ENCODE peak calls at places on chromosome 7, in five cellular contexts. One of them, this sample, is unnamed. For H3K9me3 and H3K4me1, the result is how much of the 10 kb centered on the place peaks cover.

GRCh38 chr7:139246905-139247304 is 15.9 kb downstream of the UBN2 start:
- DNase-seq in kidney: no peak
- DNase-seq in CD4-positive, CD25-positive, alpha-beta regulatory T cell: no peak
- DNase-seq in CD8-positive, alpha-beta memory T cell: no peak
- DNase-seq in psoas muscle: no peak
- DNase-seq in this sample: no peak

GRCh38 chr7:46680147-46680546 is 759.1 kb upstream of the IGFBP3 start:
- DNase-seq in kidney: no peak
- DNase-seq in CD4-positive, CD25-positive, alpha-beta regulatory T cell: no peak
- DNase-seq in CD8-positive, alpha-beta memory T cell: no peak
- DNase-seq in psoas muscle: no peak
- DNase-seq in this sample: no peak

GRCh38 chr7:26618898-26619297 is 245.5 kb downstream of the SKAP2 start:
- DNase-seq in kidney: no peak
- DNase-seq in CD4-positive, CD25-positive, alpha-beta regulatory T cell: no peak
- DNase-seq in CD8-positive, alpha-beta memory T cell: no peak
- DNase-seq in psoas muscle: no peak
- DNase-seq in this sample: no peak

GRCh38 chr7:90877201-90877600 is 281.1 kb downstream of the CDK14 start:
- DNase-seq in kidney: no peak
- DNase-seq in CD4-positive, CD25-positive, alpha-beta regulatory T cell: no peak
- DNase-seq in CD8-positive, alpha-beta memory T cell: no peak
- DNase-seq in psoas muscle: no peak
- DNase-seq in this sample: no peak

GRCh38 chr7:91694221-91694856 is 186.2 kb downstream of the MTERF1 start:
- DNase-seq in kidney: no peak
- DNase-seq in CD4-positive, CD25-positive, alpha-beta regulatory T cell: no peak
- DNase-seq in CD8-positive, alpha-beta memory T cell: no peak
- DNase-seq in psoas muscle: no peak
- DNase-seq in this sample: no peak

GRCh38 chr7:72003236-72003635 is 408.9 kb downstream of the CALN1 start:
- DNase-seq in kidney: no peak
- DNase-seq in CD4-positive, CD25-positive, alpha-beta regulatory T cell: no peak
- DNase-seq in CD8-positive, alpha-beta memory T cell: no peak
- DNase-seq in psoas muscle: no peak
- DNase-seq in this sample: no peak

GRCh38 chr7:143878884-143879283 is 23.1 kb downstream of the TCAF1 start:
- DNase-seq in kidney: no peak
- DNase-seq in CD4-positive, CD25-positive, alpha-beta regulatory T cell: no peak
- DNase-seq in CD8-positive, alpha-beta memory T cell: no peak
- DNase-seq in psoas muscle: no peak
- DNase-seq in this sample: no peak

GRCh38 chr7:99953649-99954048 is 22.2 kb downstream of the AZGP1 start:
- DNase-seq in kidney: no peak
- DNase-seq in CD4-positive, CD25-positive, alpha-beta regulatory T cell: no peak
- DNase-seq in CD8-positive, alpha-beta memory T cell: no peak
- DNase-seq in psoas muscle: peak
- DNase-seq in this sample: no peak

GRCh38 chr7:26156454-26157365 is 4.7 kb downstream of the NFE2L3 start:
- DNase-seq in kidney: no peak
- DNase-seq in CD4-positive, CD25-positive, alpha-beta regulatory T cell: peak
- DNase-seq in CD8-positive, alpha-beta memory T cell: peak
- DNase-seq in psoas muscle: no peak
- DNase-seq in this sample: no peak

GRCh38 chr7:155886391-155887173 is 74.3 kb upstream of the SHH start:
- DNase-seq in kidney: no peak
- DNase-seq in CD4-positive, CD25-positive, alpha-beta regulatory T cell: no peak
- DNase-seq in CD8-positive, alpha-beta memory T cell: no peak
- DNase-seq in psoas muscle: peak
- DNase-seq in this sample: no peak

GRCh38 chr7:121504478-121504877 is 108.4 kb upstream of the FAM3C start:
- DNase-seq in kidney: no peak
- DNase-seq in CD4-positive, CD25-positive, alpha-beta regulatory T cell: no peak
- DNase-seq in CD8-positive, alpha-beta memory T cell: no peak
- DNase-seq in psoas muscle: no peak
- DNase-seq in this sample: no peak

GRCh38 chr7:23696916-23697441 is 13.0 kb upstream of the STK31 start:
- DNase-seq in kidney: peak
- DNase-seq in CD4-positive, CD25-positive, alpha-beta regulatory T cell: peak
- DNase-seq in CD8-positive, alpha-beta memory T cell: peak
- DNase-seq in psoas muscle: peak
- DNase-seq in this sample: peak

GRCh38 chr7:42272793-42273665 is 36.0 kb upstream of the GLI3 start:
- DNase-seq in kidney: no peak
- DNase-seq in CD4-positive, CD25-positive, alpha-beta regulatory T cell: no peak
- DNase-seq in CD8-positive, alpha-beta memory T cell: no peak
- DNase-seq in psoas muscle: no peak
- DNase-seq in this sample: no peak

GRCh38 chr7:100705341-100705752 is 574 bp upstream of the POP7 start:
- DNase-seq in kidney: peak
- DNase-seq in CD4-positive, CD25-positive, alpha-beta regulatory T cell: peak
- DNase-seq in CD8-positive, alpha-beta memory T cell: peak
- DNase-seq in psoas muscle: peak
- DNase-seq in this sample: peak

GRCh38 chr7:24821045-24821853 is 64.0 kb upstream of the GSDME start:
- DNase-seq in kidney: no peak
- DNase-seq in CD4-positive, CD25-positive, alpha-beta regulatory T cell: peak
- DNase-seq in CD8-positive, alpha-beta memory T cell: peak
- DNase-seq in psoas muscle: peak
- DNase-seq in this sample: peak

GRCh38 chr7:93882481-93882880 is 8.1 kb downstream of the TFPI2 start:
- DNase-seq in kidney: no peak
- DNase-seq in CD4-positive, CD25-positive, alpha-beta regulatory T cell: no peak
- DNase-seq in CD8-positive, alpha-beta memory T cell: no peak
- DNase-seq in psoas muscle: no peak
- DNase-seq in this sample: no peak

GRCh38 chr7:90720970-90721768 is 125.0 kb downstream of the CDK14 start:
- DNase-seq in kidney: no peak
- DNase-seq in CD4-positive, CD25-positive, alpha-beta regulatory T cell: no peak
- DNase-seq in CD8-positive, alpha-beta memory T cell: no peak
- DNase-seq in psoas muscle: no peak
- DNase-seq in this sample: no peak

GRCh38 chr7:40733578-40733977 is 598.8 kb downstream of the SUGCT start:
- DNase-seq in kidney: no peak
- DNase-seq in CD4-positive, CD25-positive, alpha-beta regulatory T cell: no peak
- DNase-seq in CD8-positive, alpha-beta memory T cell: no peak
- DNase-seq in psoas muscle: no peak
- DNase-seq in this sample: no peak

GRCh38 chr7:30193333-30193943 is 58.7 kb downstream of the MTURN start:
- DNase-seq in kidney: no peak
- DNase-seq in CD4-positive, CD25-positive, alpha-beta regulatory T cell: no peak
- DNase-seq in CD8-positive, alpha-beta memory T cell: no peak
- DNase-seq in psoas muscle: no peak
- DNase-seq in this sample: no peak

GRCh38 chr7:44232900-44233715 is 32.3 kb downstream of the YKT6 start:
- DNase-seq in kidney: no peak
- DNase-seq in CD4-positive, CD25-positive, alpha-beta regulatory T cell: no peak
- DNase-seq in CD8-positive, alpha-beta memory T cell: no peak
- DNase-seq in psoas muscle: no peak
- DNase-seq in this sample: no peak

GRCh38 chr7:38411404-38411803 is 138.0 kb upstream of the TARP start:
- DNase-seq in kidney: no peak
- DNase-seq in CD4-positive, CD25-positive, alpha-beta regulatory T cell: no peak
- DNase-seq in CD8-positive, alpha-beta memory T cell: no peak
- DNase-seq in psoas muscle: no peak
- DNase-seq in this sample: no peak

GRCh38 chr7:144398911-144399310 is 4.6 kb downstream of the NOBOX start:
- DNase-seq in kidney: no peak
- DNase-seq in CD4-positive, CD25-positive, alpha-beta regulatory T cell: no peak
- DNase-seq in CD8-positive, alpha-beta memory T cell: no peak
- DNase-seq in psoas muscle: no peak
- DNase-seq in this sample: no peak

GRCh38 chr7:104926189-104926904 is 87.7 kb upstream of the KMT2E start:
- DNase-seq in kidney: no peak
- DNase-seq in CD4-positive, CD25-positive, alpha-beta regulatory T cell: no peak
- DNase-seq in CD8-positive, alpha-beta memory T cell: no peak
- DNase-seq in psoas muscle: no peak
- DNase-seq in this sample: no peak

GRCh38 chr7:77421273-77421672 is 5.1 kb upstream of the GSAP start:
- DNase-seq in kidney: no peak
- DNase-seq in CD4-positive, CD25-positive, alpha-beta regulatory T cell: no peak
- DNase-seq in CD8-positive, alpha-beta memory T cell: no peak
- DNase-seq in psoas muscle: no peak
- DNase-seq in this sample: no peak

GRCh38 chr7:37901236-37901827 is 15.3 kb downstream of the SFRP4 start:
- DNase-seq in kidney: no peak
- DNase-seq in CD4-positive, CD25-positive, alpha-beta regulatory T cell: no peak
- DNase-seq in CD8-positive, alpha-beta memory T cell: no peak
- DNase-seq in psoas muscle: no peak
- DNase-seq in this sample: no peak

GRCh38 chr7:33774762-33775523 is 130.4 kb upstream of the BMPER start:
- DNase-seq in kidney: no peak
- DNase-seq in CD4-positive, CD25-positive, alpha-beta regulatory T cell: no peak
- DNase-seq in CD8-positive, alpha-beta memory T cell: no peak
- DNase-seq in psoas muscle: peak
- DNase-seq in this sample: no peak

GRCh38 chr7:1741751-1742554 is 71.9 kb downstream of the ELFN1 start:
- DNase-seq in kidney: peak
- DNase-seq in CD4-positive, CD25-positive, alpha-beta regulatory T cell: no peak
- DNase-seq in CD8-positive, alpha-beta memory T cell: peak
- DNase-seq in psoas muscle: no peak
- DNase-seq in this sample: no peak

GRCh38 chr7:47458486-47458885 is 123.4 kb downstream of the TNS3 start:
- DNase-seq in kidney: no peak
- DNase-seq in CD4-positive, CD25-positive, alpha-beta regulatory T cell: no peak
- DNase-seq in CD8-positive, alpha-beta memory T cell: no peak
- DNase-seq in psoas muscle: no peak
- DNase-seq in this sample: no peak

GRCh38 chr7:66682350-66683093 is 53.8 kb downstream of the KCTD7 start:
- DNase-seq in kidney: peak
- DNase-seq in CD4-positive, CD25-positive, alpha-beta regulatory T cell: no peak
- DNase-seq in CD8-positive, alpha-beta memory T cell: no peak
- DNase-seq in psoas muscle: peak
- DNase-seq in this sample: no peak

GRCh38 chr7:124566576-124566975 is 199.0 kb downstream of the GPR37 start:
- DNase-seq in kidney: no peak
- DNase-seq in CD4-positive, CD25-positive, alpha-beta regulatory T cell: no peak
- DNase-seq in CD8-positive, alpha-beta memory T cell: no peak
- DNase-seq in psoas muscle: no peak
- DNase-seq in this sample: no peak

GRCh38 chr7:84847790-84848189 is 339.1 kb downstream of the SEMA3D start:
- DNase-seq in kidney: no peak
- DNase-seq in CD4-positive, CD25-positive, alpha-beta regulatory T cell: no peak
- DNase-seq in CD8-positive, alpha-beta memory T cell: no peak
- DNase-seq in psoas muscle: no peak
- DNase-seq in this sample: no peak

GRCh38 chr7:20441346-20441745 is 110.6 kb downstream of the ITGB8 start:
- DNase-seq in kidney: no peak
- DNase-seq in CD4-positive, CD25-positive, alpha-beta regulatory T cell: no peak
- DNase-seq in CD8-positive, alpha-beta memory T cell: no peak
- DNase-seq in psoas muscle: no peak
- DNase-seq in this sample: no peak

GRCh38 chr7:69751026-69751425 is 152.8 kb downstream of the AUTS2 start:
- DNase-seq in kidney: no peak
- DNase-seq in CD4-positive, CD25-positive, alpha-beta regulatory T cell: no peak
- DNase-seq in CD8-positive, alpha-beta memory T cell: no peak
- DNase-seq in psoas muscle: no peak
- DNase-seq in this sample: no peak

DNA sequence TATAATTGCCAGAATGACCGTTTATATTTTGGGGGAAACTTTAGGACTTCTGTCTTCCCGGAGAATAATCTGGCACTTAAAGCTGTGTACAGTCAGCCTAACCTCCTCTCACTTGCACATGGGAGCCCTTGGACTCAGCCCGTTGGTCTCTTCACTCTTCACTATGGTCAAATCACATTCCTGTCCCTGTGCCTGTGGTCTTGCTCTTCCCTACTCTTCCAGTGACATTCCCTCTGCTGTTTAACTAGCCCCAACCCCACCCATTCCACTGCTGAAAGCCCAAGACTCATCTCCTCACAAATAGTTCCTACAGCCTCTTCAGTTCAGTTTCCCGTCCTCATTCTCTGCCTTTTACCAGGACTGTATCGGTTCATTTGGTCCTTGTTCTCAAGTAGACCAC is 135.0 kb downstream of the DYNC1I1 start:
- DNase-seq in kidney: no peak
- DNase-seq in CD4-positive, CD25-positive, alpha-beta regulatory T cell: no peak
- DNase-seq in CD8-positive, alpha-beta memory T cell: no peak
- DNase-seq in psoas muscle: no peak
- DNase-seq in this sample: no peak
- H3K4me3 ChIP-seq in kidney: no peak
- H3K4me3 ChIP-seq in CD4-positive, CD25-positive, alpha-beta regulatory T cell: no peak
- H3K4me3 ChIP-seq in CD8-positive, alpha-beta memory T cell: no peak
- H3K4me3 ChIP-seq in psoas muscle: no peak
- H3K4me3 ChIP-seq in this sample: no peak

GRCh38 chr7:159212226-159212625 is 67.6 kb upstream of the VIPR2 start:
- DNase-seq in kidney: no peak
- DNase-seq in CD4-positive, CD25-positive, alpha-beta regulatory T cell: no peak
- DNase-seq in CD8-positive, alpha-beta memory T cell: no peak
- DNase-seq in psoas muscle: no peak
- DNase-seq in this sample: no peak

GRCh38 chr7:159211540-159212182 is 67.0 kb upstream of the VIPR2 start:
- DNase-seq in kidney: no peak
- DNase-seq in CD4-positive, CD25-positive, alpha-beta regulatory T cell: no peak
- DNase-seq in CD8-positive, alpha-beta memory T cell: no peak
- DNase-seq in psoas muscle: no peak
- DNase-seq in this sample: no peak

GRCh38 chr7:159213253-159213652 is 68.6 kb upstream of the VIPR2 start:
- DNase-seq in kidney: no peak
- DNase-seq in CD4-positive, CD25-positive, alpha-beta regulatory T cell: no peak
- DNase-seq in CD8-positive, alpha-beta memory T cell: no peak
- DNase-seq in psoas muscle: no peak
- DNase-seq in this sample: no peak

GRCh38 chr7:159218216-159219006 is 73.7 kb upstream of the VIPR2 start:
- DNase-seq in kidney: no peak
- DNase-seq in CD4-positive, CD25-positive, alpha-beta regulatory T cell: no peak
- DNase-seq in CD8-positive, alpha-beta memory T cell: no peak
- DNase-seq in psoas muscle: no peak
- DNase-seq in this sample: no peak

GRCh38 chr7:159215053-159215452 is 70.4 kb upstream of the VIPR2 start:
- DNase-seq in kidney: no peak
- DNase-seq in CD4-positive, CD25-positive, alpha-beta regulatory T cell: no peak
- DNase-seq in CD8-positive, alpha-beta memory T cell: no peak
- DNase-seq in psoas muscle: no peak
- DNase-seq in this sample: no peak
- H3K9me3 ChIP-seq in kidney: under half
- H3K9me3 ChIP-seq in CD4-positive, CD25-positive, alpha-beta regulatory T cell: under half
- H3K9me3 ChIP-seq in CD8-positive, alpha-beta memory T cell: under half
- H3K9me3 ChIP-seq in psoas muscle: under half
- H3K9me3 ChIP-seq in this sample: under half

DNA sequence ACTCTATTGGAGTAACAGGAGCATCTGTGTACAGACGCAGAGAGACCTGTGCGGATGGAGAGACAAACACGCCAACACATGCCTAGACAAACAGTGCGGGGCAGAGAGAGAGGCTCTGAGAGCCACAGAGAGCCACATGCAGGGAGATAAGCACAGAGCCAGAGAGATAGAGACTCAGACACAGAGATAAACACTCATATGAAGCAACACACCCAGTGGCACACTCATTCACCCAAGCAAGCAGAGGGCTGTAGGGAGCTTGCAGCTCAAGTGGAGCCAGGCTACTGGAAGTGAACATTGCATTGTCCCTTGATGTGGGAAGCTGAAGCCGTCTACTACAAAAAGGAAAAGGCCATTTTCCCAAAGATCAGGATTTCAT is 46.6 kb upstream of the PODXL start:
- DNase-seq in kidney: no peak
- DNase-seq in CD4-positive, CD25-positive, alpha-beta regulatory T cell: no peak
- DNase-seq in CD8-positive, alpha-beta memory T cell: no peak
- DNase-seq in psoas muscle: no peak
- DNase-seq in this sample: no peak
- H3K4me1 ChIP-seq in kidney: under half
- H3K4me1 ChIP-seq in CD4-positive, CD25-positive, alpha-beta regulatory T cell: under half
- H3K4me1 ChIP-seq in CD8-positive, alpha-beta memory T cell: under half
- H3K4me1 ChIP-seq in psoas muscle: under half
- H3K4me1 ChIP-seq in this sample: under half

GRCh38 chr7:50145801-50146338 is 52.8 kb upstream of the ZPBP start:
- DNase-seq in kidney: no peak
- DNase-seq in CD4-positive, CD25-positive, alpha-beta regulatory T cell: no peak
- DNase-seq in CD8-positive, alpha-beta memory T cell: no peak
- DNase-seq in psoas muscle: no peak
- DNase-seq in this sample: no peak
- H3K4me3 ChIP-seq in kidney: no peak
- H3K4me3 ChIP-seq in CD4-positive, CD25-positive, alpha-beta regulatory T cell: no peak
- H3K4me3 ChIP-seq in CD8-positive, alpha-beta memory T cell: no peak
- H3K4me3 ChIP-seq in psoas muscle: no peak
- H3K4me3 ChIP-seq in this sample: no peak